ENCODE peak calls at places on chromosomes 5 and 9, in eight cellular contexts. J is RWPE1; Q is CD8-positive, alpha-beta T cell; O is psoas muscle; I is WTC11; L is AG09309; B is nephron progenitor cell; N is mammary epithelial cell. R is an unnamed sample.

GRCh38 chr5:143653766-143654282 is 158.1 kb upstream of the HMHB1 start:
- DNase-seq in J (no peak), Q (no peak), O (no peak), I (no peak), L (no peak), B (no peak), N (peak), R (no peak)

GRCh38 chr5:179130101-179130681 is 70.0 kb downstream of the ZNF354C start:
- DNase-seq in J (no peak), Q (no peak), O (no peak), I (no peak), L (no peak), B (no peak), N (no peak), R (no peak)

GRCh38 chr9:133509179-133510083 is 15.3 kb downstream of the MYMK start:
- DNase-seq in J (peak), Q (peak), O (peak), I (peak), L (no peak), B (peak), N (no peak), R (no peak)

GRCh38 chr9:123353041-123353440 is 3.0 kb upstream of the CRB2 start:
- DNase-seq in J (no peak), Q (no peak), O (no peak), I (no peak), L (no peak), B (no peak), N (no peak), R (no peak)

GRCh38 chr9:127990539-127990938 is 9.8 kb upstream of the EEIG1 start:
- DNase-seq in J (no peak), Q (no peak), O (no peak), I (no peak), L (no peak), B (no peak), N (no peak), R (no peak)

GRCh38 chr5:61263072-61263471 is 69.0 kb upstream of the ZSWIM6 start:
- DNase-seq in J (no peak), Q (no peak), O (no peak), I (no peak), L (no peak), B (no peak), N (no peak), R (no peak)

GRCh38 chr9:129701054-129701453 is 35.6 kb downstream of the PRRX2 start:
- DNase-seq in J (no peak), Q (no peak), O (no peak), I (no peak), L (no peak), B (no peak), N (no peak), R (no peak)

GRCh38 chr9:80004687-80005086 is 432.9 kb downstream of the TLE4 start:
- DNase-seq in J (no peak), Q (no peak), O (no peak), I (no peak), L (no peak), B (no peak), N (no peak), R (no peak)

GRCh38 chr5:57887851-57888621 is 405.4 kb upstream of the ACTBL2 start:
- DNase-seq in J (peak), Q (no peak), O (no peak), I (peak), L (peak), B (peak), N (peak), R (peak)

GRCh38 chr5:39501403-39501802 is 76.6 kb upstream of the DAB2 start:
- DNase-seq in J (peak), Q (no peak), O (peak), I (no peak), L (no peak), B (no peak), N (no peak), R (no peak)

GRCh38 chr5:128673970-128674369 is 135.9 kb upstream of the FBN2 start:
- DNase-seq in J (no peak), Q (no peak), O (no peak), I (peak), L (no peak), B (no peak), N (no peak), R (no peak)

GRCh38 chr5:180138976-180139730 is 67.6 kb upstream of the RNF130 start:
- DNase-seq in J (no peak), Q (peak), O (peak), I (no peak), L (no peak), B (no peak), N (no peak), R (no peak)

GRCh38 chr5:119274024-119274766 is 81.6 kb upstream of the TNFAIP8 start:
- DNase-seq in J (peak), Q (no peak), O (no peak), I (no peak), L (no peak), B (no peak), N (peak), R (no peak)

GRCh38 chr5:173689171-173689676 is 72.8 kb upstream of the BOD1 start:
- DNase-seq in J (no peak), Q (no peak), O (no peak), I (no peak), L (no peak), B (no peak), N (no peak), R (peak)

GRCh38 chr9:121567142-121568100 is 67.8 kb upstream of the GGTA1 start:
- DNase-seq in J (no peak), Q (no peak), O (peak), I (no peak), L (no peak), B (peak), N (no peak), R (no peak)

GRCh38 chr5:133256276-133256675 is 204.5 kb downstream of the HSPA4 start:
- DNase-seq in J (no peak), Q (no peak), O (no peak), I (no peak), L (no peak), B (peak), N (no peak), R (no peak)

GRCh38 chr9:91682806-91683205 is 259.2 kb upstream of the NFIL3 start:
- DNase-seq in J (no peak), Q (no peak), O (no peak), I (no peak), L (peak), B (no peak), N (peak), R (no peak)

GRCh38 chr5:109570362-109570874 is 119.3 kb upstream of the MAN2A1 start:
- DNase-seq in J (no peak), Q (no peak), O (no peak), I (no peak), L (no peak), B (no peak), N (no peak), R (no peak)

GRCh38 chr9:76296561-76297276 is 97.5 kb downstream of the RFK start:
- DNase-seq in J (no peak), Q (no peak), O (no peak), I (no peak), L (no peak), B (no peak), N (no peak), R (no peak)

GRCh38 chr5:172114875-172115422 is 73.1 kb downstream of the STK10 start:
- DNase-seq in J (no peak), Q (peak), O (peak), I (no peak), L (no peak), B (no peak), N (no peak), R (no peak)

GRCh38 chr5:56812110-56812509 is 3.2 kb upstream of the MAP3K1 start:
- DNase-seq in J (no peak), Q (no peak), O (no peak), I (no peak), L (no peak), B (no peak), N (peak), R (no peak)

GRCh38 chr5:4579679-4580078 is 560.5 kb upstream of the ADAMTS16 start:
- DNase-seq in J (no peak), Q (no peak), O (no peak), I (no peak), L (no peak), B (no peak), N (no peak), R (no peak)

GRCh38 chr5:1119312-1119831 is 7.5 kb upstream of the SLC12A7 start:
- DNase-seq in J (no peak), Q (no peak), O (no peak), I (no peak), L (no peak), B (no peak), N (no peak), R (no peak)

GRCh38 chr5:75052461-75053285 is at the start of gene GCNT4:
- DNase-seq in J (peak), Q (peak), O (peak), I (peak), L (no peak), B (peak), N (peak), R (peak)

GRCh38 chr5:170611446-170612088 is 107.7 kb downstream of the KCNIP1 start:
- DNase-seq in J (no peak), Q (no peak), O (no peak), I (no peak), L (no peak), B (no peak), N (no peak), R (no peak)

DNA sequence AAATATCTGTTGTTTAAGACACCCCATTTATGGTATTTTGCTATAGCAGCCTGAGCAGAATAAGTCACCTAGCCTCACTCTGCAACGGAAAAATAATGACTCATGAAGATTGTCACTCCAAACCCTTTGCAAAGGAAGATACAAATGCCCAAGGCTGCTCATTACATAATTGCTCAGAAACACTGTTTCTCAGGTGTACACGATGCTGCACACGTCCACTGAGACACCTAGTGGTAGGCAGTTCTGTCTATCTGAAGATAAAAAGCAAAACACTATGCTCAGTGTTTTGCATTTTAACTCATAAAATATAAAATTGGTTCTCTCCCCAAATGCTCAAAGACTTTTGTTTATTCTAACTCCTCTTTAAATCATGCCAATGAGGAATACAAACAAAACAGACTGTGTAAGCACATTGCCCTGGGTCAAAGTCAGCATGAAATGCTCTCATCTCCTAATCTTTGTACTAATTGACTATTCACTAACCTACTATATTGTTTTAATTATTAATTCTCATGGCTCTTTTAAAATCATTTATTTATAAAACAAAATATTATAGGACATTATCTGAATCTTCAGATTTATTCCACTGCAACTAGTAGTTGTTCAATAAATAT is 7.7 kb upstream of the TSLP start:
- DNase-seq in J (peak), Q (no peak), O (no peak), I (no peak), L (no peak), B (no peak), N (peak), R (no peak)
- TF ChIP-seq CTCF in J (peak), Q (no peak), O (no peak), I (no peak), L (peak), B (peak), N (peak), R (peak)

GRCh38 chr5:32851774-32852173 is 140.7 kb downstream of the NPR3 start:
- DNase-seq in J (no peak), Q (no peak), O (no peak), I (no peak), L (no peak), B (no peak), N (no peak), R (no peak)

GRCh38 chr5:32848681-32849080 is 137.6 kb downstream of the NPR3 start:
- DNase-seq in J (no peak), Q (no peak), O (no peak), I (no peak), L (no peak), B (no peak), N (no peak), R (no peak)

GRCh38 chr5:32854473-32854872 is 143.4 kb downstream of the NPR3 start:
- DNase-seq in J (no peak), Q (no peak), O (no peak), I (no peak), L (no peak), B (no peak), N (no peak), R (no peak)

GRCh38 chr5:32850792-32851191 is 139.7 kb downstream of the NPR3 start:
- DNase-seq in J (no peak), Q (no peak), O (no peak), I (no peak), L (no peak), B (no peak), N (no peak), R (no peak)

DNA sequence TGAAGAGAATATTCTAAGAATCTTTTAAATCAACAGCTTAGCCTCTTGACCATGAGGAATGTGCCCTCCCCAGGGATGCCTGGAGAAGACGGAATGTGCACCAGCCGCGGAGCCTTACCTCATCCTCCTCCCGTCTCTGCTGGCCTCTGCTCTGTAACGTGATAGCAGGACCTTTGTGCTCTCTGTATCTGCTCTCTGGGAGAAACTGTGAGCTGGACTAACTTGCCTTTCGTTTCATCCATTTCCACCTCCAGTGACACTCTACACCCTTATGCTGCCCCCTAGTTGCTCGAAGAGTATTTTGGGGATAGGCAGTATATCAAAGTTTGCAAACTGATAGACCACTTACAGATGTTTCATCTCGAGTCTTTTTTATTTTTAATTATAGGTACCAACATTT is 141.4 kb downstream of the NPR3 start:
- DNase-seq in J (no peak), Q (no peak), O (peak), I (peak), L (no peak), B (peak), N (no peak), R (no peak)
- TF ChIP-seq CTCF in J (no peak), Q (no peak), O (peak), I (no peak), L (peak), B (peak), N (no peak), R (peak)

DNA sequence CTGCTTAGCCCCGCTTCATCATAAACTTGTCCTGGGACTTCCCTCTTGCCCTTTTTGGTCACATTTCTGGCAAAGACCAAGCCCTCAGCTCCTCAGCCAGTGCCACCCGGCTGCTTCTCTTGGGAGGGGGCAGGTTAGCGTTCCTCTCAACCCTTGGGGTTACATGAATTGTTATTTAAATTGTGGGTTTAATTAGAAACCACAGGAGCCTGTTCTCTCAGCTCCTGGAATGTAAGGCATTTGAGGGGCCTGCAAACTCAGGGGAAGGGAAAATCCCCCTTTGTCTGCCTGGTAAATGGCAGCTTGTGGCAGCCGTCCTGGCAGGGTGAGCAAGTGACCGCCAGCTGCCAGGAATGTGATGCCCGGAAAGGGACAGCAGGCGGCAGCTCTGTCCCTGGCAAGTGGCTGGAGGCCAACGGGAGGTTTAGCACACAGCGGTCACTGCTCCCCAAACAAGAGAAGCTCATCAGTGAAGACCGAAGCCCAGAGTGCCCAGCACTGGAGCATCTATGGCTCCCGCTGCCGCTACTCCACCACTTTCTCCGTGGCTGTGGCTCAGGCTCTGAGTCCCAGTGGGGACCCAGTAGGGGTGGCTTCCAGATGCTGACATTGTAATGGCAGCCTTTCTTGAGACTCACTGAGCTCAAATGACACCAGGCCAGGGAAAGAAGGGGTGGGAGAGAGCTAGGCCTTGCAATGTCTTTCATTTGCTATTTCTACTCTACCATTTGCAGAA is 51.7 kb downstream of the SHB start:
- DNase-seq in J (no peak), Q (no peak), O (peak), I (peak), L (no peak), B (peak), N (peak), R (no peak)
- TF ChIP-seq CTCF in J (no peak), Q (no peak), O (peak), I (no peak), L (peak), B (peak), N (peak), R (peak)

GRCh38 chr5:43110606-43111170 is 10.0 kb upstream of the ZNF131 start:
- DNase-seq in J (peak), Q (no peak), O (no peak), I (peak), L (no peak), B (peak), N (no peak), R (no peak)
- TF ChIP-seq CTCF in J (peak), Q (peak), O (no peak), I (peak), L (peak), B (peak), N (peak), R (peak)

GRCh38 chr9:34089311-34089710 is 37.2 kb downstream of the DCAF12 start:
- DNase-seq in J (no peak), Q (no peak), O (no peak), I (no peak), L (no peak), B (no peak), N (no peak), R (no peak)
- TF ChIP-seq CTCF in J (no peak), Q (no peak), O (no peak), I (no peak), L (no peak), B (no peak), N (no peak), R (no peak)

R was measured in progenitor cell of endocrine pancreas.